ENCODE peak calls at places on chromosomes 3 and 15, in eight cellular contexts. L, X, D, I, M, F, S and A are unnamed samples.
A peak's percentile ranks its signal among the peaks of the same experiment; 100 is the strongest.

GRCh38 chr15:23642413-23643044 is 5.1 kb downstream of the MAGEL2 start:
- DNase-seq in L (peak; percentile 72), X (peak; percentile 76), D (no peak), I (peak; percentile 10), M (no peak), F (peak; percentile 61), S (no peak), A (no peak)

GRCh38 chr3:14508966-14509795 is 31.0 kb downstream of the GRIP2 start:
- DNase-seq in L (peak; percentile 83), X (peak; percentile 37), D (peak; percentile 49), I (peak; percentile 18), M (no peak), F (peak; percentile 84), S (no peak), A (peak; percentile 62)

GRCh38 chr15:88073386-88073681 is 183.2 kb downstream of the NTRK3 start:
- DNase-seq in L (no peak), X (no peak), D (no peak), I (no peak), M (no peak), F (no peak), S (no peak), A (no peak)

GRCh38 chr15:40693904-40694705 is 869 bp upstream of the RAD51 start:
- DNase-seq in L (no peak), X (peak; percentile 39), D (no peak), I (no peak), M (no peak), F (no peak), S (no peak), A (no peak)

GRCh38 chr15:64897345-64897985 is 14.2 kb upstream of the ANKDD1A start:
- DNase-seq in L (no peak), X (peak; percentile 89), D (no peak), I (peak; percentile 53), M (peak; percentile 57), F (peak; percentile 60), S (no peak), A (no peak)

GRCh38 chr3:72848703-72849081 is 447 bp upstream of the SHQ1 start:
- DNase-seq in L (no peak), X (peak; percentile 60), D (no peak), I (peak; percentile 2), M (no peak), F (no peak), S (peak; percentile 44), A (no peak)

GRCh38 chr15:89017370-89018066 is 70.7 kb upstream of the ABHD2 start:
- DNase-seq in L (peak; percentile 91), X (peak; percentile 91), D (peak; percentile 65), I (peak; percentile 71), M (peak; percentile 72), F (peak; percentile 86), S (peak; percentile 67), A (peak; percentile 85)

GRCh38 chr3:106792716-106793115 is 584.5 kb upstream of the CCDC54 start:
- DNase-seq in L (no peak), X (peak; percentile 19), D (no peak), I (no peak), M (no peak), F (no peak), S (no peak), A (no peak)

GRCh38 chr15:68389936-68390790 is 41.8 kb downstream of the ITGA11 start:
- DNase-seq in L (peak; percentile 37), X (peak; percentile 35), D (no peak), I (peak; percentile 89), M (no peak), F (peak; percentile 6), S (no peak), A (peak; percentile 74)

GRCh38 chr3:197446713-197447455 is 108.9 kb downstream of the BDH1 start:
- DNase-seq in L (peak; percentile 38), X (no peak), D (no peak), I (no peak), M (no peak), F (no peak), S (no peak), A (no peak)

GRCh38 chr3:149490260-149490971 is 15.9 kb downstream of the TM4SF4 start:
- DNase-seq in L (no peak), X (no peak), D (no peak), I (no peak), M (no peak), F (no peak), S (no peak), A (no peak)

GRCh38 chr15:30921781-30922371 is 18.2 kb downstream of the FAN1 start:
- DNase-seq in L (no peak), X (no peak), D (no peak), I (no peak), M (no peak), F (no peak), S (no peak), A (no peak)

GRCh38 chr15:31461911-31462480 is 135.4 kb downstream of the KLF13 start:
- DNase-seq in L (peak; percentile 26), X (peak; percentile 23), D (no peak), I (no peak), M (no peak), F (no peak), S (no peak), A (peak; percentile 34)

GRCh38 chr3:143288944-143289343 is 169.4 kb downstream of the CHST2 start:
- DNase-seq in L (no peak), X (no peak), D (no peak), I (no peak), M (no peak), F (no peak), S (no peak), A (no peak)

GRCh38 chr3:122679467-122680291 is 960 bp upstream of the PARP14 start:
- DNase-seq in L (peak; percentile 62), X (peak; percentile 54), D (no peak), I (no peak), M (no peak), F (peak; percentile 41), S (no peak), A (no peak)

GRCh38 chr3:37962906-37963486 is 27.6 kb upstream of the VILL start:
- DNase-seq in L (no peak), X (peak; percentile 49), D (no peak), I (no peak), M (no peak), F (no peak), S (no peak), A (no peak)

GRCh38 chr3:41037651-41038334 is 161.5 kb upstream of the CTNNB1 start:
- DNase-seq in L (no peak), X (no peak), D (no peak), I (no peak), M (no peak), F (no peak), S (no peak), A (no peak)

GRCh38 chr3:79019137-79019923 is 748.5 kb downstream of the ROBO1 start:
- DNase-seq in L (peak; percentile 86), X (peak; percentile 96), D (no peak), I (peak; percentile 90), M (no peak), F (peak; percentile 84), S (no peak), A (peak; percentile 91)

GRCh38 chr15:33476908-33477307 is 166.1 kb downstream of the RYR3 start:
- DNase-seq in L (no peak), X (no peak), D (no peak), I (no peak), M (no peak), F (no peak), S (no peak), A (no peak)

GRCh38 chr15:57343018-57343417 is 33.3 kb upstream of the CGNL1 start:
- DNase-seq in L (no peak), X (no peak), D (no peak), I (no peak), M (no peak), F (no peak), S (no peak), A (no peak)

GRCh38 chr15:37117030-37117429 is 16.7 kb upstream of the MEIS2 start:
- DNase-seq in L (no peak), X (no peak), D (no peak), I (no peak), M (no peak), F (no peak), S (no peak), A (no peak)

GRCh38 chr3:23877324-23877980 is 39.3 kb downstream of the NKIRAS1 start:
- DNase-seq in L (no peak), X (peak; percentile 96), D (no peak), I (peak; percentile 72), M (no peak), F (no peak), S (no peak), A (no peak)

GRCh38 chr3:139559541-139559940 is 20.0 kb upstream of the RBP1 start:
- DNase-seq in L (no peak), X (peak; percentile 65), D (no peak), I (peak; percentile 42), M (no peak), F (no peak), S (no peak), A (no peak)

GRCh38 chr3:127170794-127171193 is 22.1 kb upstream of the PRR23E start:
- DNase-seq in L (no peak), X (peak; percentile 93), D (no peak), I (peak; percentile 37), M (no peak), F (peak; percentile 9), S (no peak), A (no peak)

GRCh38 chr3:175477651-175478224 is 618.6 kb downstream of the NAALADL2 start:
- DNase-seq in L (no peak), X (no peak), D (no peak), I (no peak), M (no peak), F (no peak), S (no peak), A (no peak)

GRCh38 chr3:22714758-22715157 is 488.4 kb upstream of the UBE2E2 start:
- DNase-seq in L (no peak), X (no peak), D (no peak), I (no peak), M (no peak), F (no peak), S (no peak), A (no peak)

GRCh38 chr15:66670698-66671580 is 31.1 kb upstream of the SMAD6 start:
- DNase-seq in L (no peak), X (no peak), D (no peak), I (no peak), M (no peak), F (no peak), S (no peak), A (peak; percentile 96)

GRCh38 chr3:133441867-133442270 is 42.0 kb downstream of the BFSP2 start:
- DNase-seq in L (no peak), X (no peak), D (no peak), I (no peak), M (no peak), F (no peak), S (no peak), A (no peak)

GRCh38 chr3:65669163-65669875 is 369.4 kb downstream of the MAGI1 start:
- DNase-seq in L (no peak), X (peak; percentile 42), D (no peak), I (peak; percentile 40), M (no peak), F (no peak), S (no peak), A (no peak)

GRCh38 chr3:173659972-173660371 is 262.4 kb downstream of the NLGN1 start:
- DNase-seq in L (no peak), X (no peak), D (no peak), I (no peak), M (no peak), F (no peak), S (no peak), A (no peak)

GRCh38 chr3:27253831-27254230 is 115.4 kb downstream of the NEK10 start:
- DNase-seq in L (no peak), X (peak; percentile 58), D (no peak), I (peak; percentile 24), M (no peak), F (no peak), S (no peak), A (no peak)

GRCh38 chr3:41863024-41863423 is 98.9 kb downstream of the ULK4 start:
- DNase-seq in L (no peak), X (no peak), D (no peak), I (no peak), M (no peak), F (no peak), S (no peak), A (no peak)

GRCh38 chr3:4533489-4534443 is 40.6 kb downstream of the ITPR1 start:
- DNase-seq in L (no peak), X (no peak), D (no peak), I (no peak), M (peak; percentile 22), F (no peak), S (no peak), A (no peak)

GRCh38 chr3:194994551-194994981 is 276.4 kb downstream of the XXYLT1 start:
- DNase-seq in L (no peak), X (no peak), D (no peak), I (no peak), M (no peak), F (no peak), S (no peak), A (no peak)